ENCODE peak calls at places on chromosomes 13 and 19, in four cellular contexts. W is G401, Q is AG04450, M is body of pancreas. L is an unnamed sample.

GRCh38 chr13:28100149-28101121 is at the start of gene FLT3:
- DNase-seq in W (peak; percentile 81), Q (no peak), M (peak; percentile 71), L (no peak)

GRCh38 chr13:45564108-45564507 is 51.4 kb downstream of the ERICH6B start:
- DNase-seq in W (no peak), Q (peak; percentile 37), M (no peak), L (no peak)

GRCh38 chr13:36357692-36358091 is 11.5 kb upstream of the SPART start:
- DNase-seq in W (no peak), Q (no peak), M (peak; percentile 20), L (peak; percentile 82)

GRCh38 chr13:105642511-105642958 is 892.9 kb downstream of the EFNB2 start:
- DNase-seq in W (no peak), Q (no peak), M (no peak), L (no peak)

GRCh38 chr13:81106348-81106747 is 765.4 kb upstream of the SPRY2 start:
- DNase-seq in W (no peak), Q (no peak), M (no peak), L (no peak)

GRCh38 chr13:37647038-37647650 is 48.6 kb upstream of the POSTN start:
- DNase-seq in W (no peak), Q (no peak), M (no peak), L (no peak)

GRCh38 chr13:21999666-22000065 is 328.8 kb downstream of the FGF9 start:
- DNase-seq in W (no peak), Q (no peak), M (no peak), L (no peak)

GRCh38 chr13:28636677-28637317 is 22.1 kb upstream of the POMP start:
- DNase-seq in W (peak; percentile 70), Q (peak; percentile 50), M (peak; percentile 44), L (peak; percentile 53)

GRCh38 chr19:41206926-41207750 is 11.9 kb upstream of the AXL start:
- DNase-seq in W (peak; percentile 3), Q (no peak), M (peak; percentile 25), L (no peak)

GRCh38 chr19:49932731-49933131 is 3.4 kb upstream of the NUP62 start:
- DNase-seq in W (no peak), Q (no peak), M (no peak), L (no peak)

GRCh38 chr13:99863789-99864626 is 107.6 kb downstream of the ZIC5 start:
- DNase-seq in W (peak; percentile 50), Q (no peak), M (no peak), L (no peak)

GRCh38 chr19:41265376-41266153 is 1.4 kb downstream of the HNRNPUL1 start:
- DNase-seq in W (no peak), Q (no peak), M (peak; percentile 20), L (peak; percentile 47)

GRCh38 chr13:53343345-53343744 is 314.7 kb downstream of the OLFM4 start:
- DNase-seq in W (peak; percentile 66), Q (no peak), M (no peak), L (no peak)

GRCh38 chr13:60162096-60162495 is 1.6 kb downstream of the DIAPH3 start:
- DNase-seq in W (no peak), Q (no peak), M (no peak), L (no peak)

GRCh38 chr13:114115191-114115671 is 17.2 kb downstream of the RASA3 start:
- DNase-seq in W (no peak), Q (peak; percentile 41), M (peak; percentile 65), L (peak; percentile 57)

GRCh38 chr13:110872768-110873638 is 41.9 kb downstream of the ANKRD10 start:
- DNase-seq in W (no peak), Q (no peak), M (no peak), L (no peak)

GRCh38 chr19:15331419-15332310 is 674 bp downstream of the BRD4 start:
- DNase-seq in W (no peak), Q (no peak), M (peak; percentile 62), L (peak; percentile 79)

GRCh38 chr13:78587395-78587794 is 16.0 kb downstream of the POU4F1 start:
- DNase-seq in W (no peak), Q (no peak), M (no peak), L (no peak)

GRCh38 chr19:30082168-30082567 is 140.1 kb downstream of the URI1 start:
- DNase-seq in W (no peak), Q (no peak), M (no peak), L (no peak)

GRCh38 chr19:44757057-44757734 is 8.7 kb downstream of the BCL3 start:
- DNase-seq in W (no peak), Q (no peak), M (peak; percentile 78), L (no peak)

GRCh38 chr19:16919496-16919895 is 30.7 kb downstream of the F2RL3 start:
- DNase-seq in W (no peak), Q (no peak), M (no peak), L (no peak)

GRCh38 chr13:51769455-51770127 is 34.4 kb downstream of the DHRS12 start:
- DNase-seq in W (peak; percentile 39), Q (no peak), M (peak; percentile 90), L (no peak)

GRCh38 chr19:9070066-9070465 is 16.8 kb upstream of the OR1M1 start:
- DNase-seq in W (no peak), Q (no peak), M (no peak), L (no peak)

GRCh38 chr13:33154911-33155310 is 130.6 kb downstream of the STARD13 start:
- DNase-seq in W (no peak), Q (no peak), M (no peak), L (no peak)

GRCh38 chr13:60433505-60433904 is 36.5 kb downstream of the TDRD3 start:
- DNase-seq in W (no peak), Q (no peak), M (peak; percentile 4), L (no peak)

GRCh38 chr19:15316498-15316897 is 15.8 kb downstream of the BRD4 start:
- DNase-seq in W (no peak), Q (peak; percentile 32), M (no peak), L (no peak)

GRCh38 chr19:45368737-45369340 is 1.5 kb downstream of the ERCC2 start:
- DNase-seq in W (no peak), Q (no peak), M (no peak), L (no peak)

GRCh38 chr13:44713793-44714469 is 137.8 kb upstream of the TSC22D1 start:
- DNase-seq in W (no peak), Q (peak; percentile 84), M (peak; percentile 34), L (no peak)

GRCh38 chr19:55487884-55488687 is at the start of gene SSC5D:
- DNase-seq in W (peak; percentile 41), Q (no peak), M (no peak), L (no peak)

GRCh38 chr13:43878897-43879322 is 630 bp downstream of the CCDC122 start:
- DNase-seq in W (peak; percentile 38), Q (peak; percentile 26), M (peak; percentile 85), L (peak; percentile 78)

GRCh38 chr19:39351537-39352037 is 9.4 kb downstream of the SAMD4B start:
- DNase-seq in W (no peak), Q (no peak), M (no peak), L (no peak)

GRCh38 chr13:67481445-67481844 is 251.3 kb upstream of the PCDH9 start:
- DNase-seq in W (no peak), Q (no peak), M (no peak), L (no peak)